ENCODE peak calls at places on chromosomes 12 and 14, in four cellular contexts. One of them, this sample, is unnamed.

GRCh38 chr14:53411110-53411509 is 258.0 kb upstream of the DDHD1 start:
- DNase-seq in HepG2: no peak
- DNase-seq in HCT116: no peak
- DNase-seq in K562: no peak
- DNase-seq in this sample: no peak

GRCh38 chr12:49294086-49294803 is 702 bp upstream of the PRPH start:
- DNase-seq in K562: no peak
- DNase-seq in HepG2: no peak
- DNase-seq in HCT116: no peak
- DNase-seq in this sample: no peak

GRCh38 chr12:22543246-22544037 is 900 bp downstream of the C2CD5 start:
- DNase-seq in HepG2: peak; percentile 27
- DNase-seq in HCT116: no peak
- DNase-seq in K562: peak; percentile 51
- DNase-seq in this sample: no peak

GRCh38 chr14:68910540-68910939 is 68.6 kb downstream of the ACTN1 start:
- DNase-seq in HepG2: no peak
- DNase-seq in K562: no peak
- DNase-seq in HCT116: no peak
- DNase-seq in this sample: no peak

GRCh38 chr14:64081174-64081746 is 212.9 kb downstream of the ESR2 start:
- DNase-seq in HepG2: no peak
- DNase-seq in HCT116: no peak
- DNase-seq in K562: no peak
- DNase-seq in this sample: no peak

GRCh38 chr14:21036746-21037145 is 2.1 kb upstream of the RNASE13 start:
- DNase-seq in HepG2: no peak
- DNase-seq in K562: no peak
- DNase-seq in HCT116: no peak
- DNase-seq in this sample: no peak

GRCh38 chr14:74407021-74407800 is 18.8 kb downstream of the SYNDIG1L start:
- DNase-seq in HepG2: no peak
- DNase-seq in HCT116: no peak
- DNase-seq in K562: no peak
- DNase-seq in this sample: no peak

GRCh38 chr12:46998811-46999368 is 80.5 kb upstream of the PCED1B start:
- DNase-seq in HCT116: no peak
- DNase-seq in K562: no peak
- DNase-seq in HepG2: no peak
- DNase-seq in this sample: no peak

GRCh38 chr12:116806845-116807440 is 68.8 kb downstream of the RNFT2 start:
- DNase-seq in HepG2: no peak
- DNase-seq in K562: no peak
- DNase-seq in HCT116: no peak
- DNase-seq in this sample: no peak

DNA sequence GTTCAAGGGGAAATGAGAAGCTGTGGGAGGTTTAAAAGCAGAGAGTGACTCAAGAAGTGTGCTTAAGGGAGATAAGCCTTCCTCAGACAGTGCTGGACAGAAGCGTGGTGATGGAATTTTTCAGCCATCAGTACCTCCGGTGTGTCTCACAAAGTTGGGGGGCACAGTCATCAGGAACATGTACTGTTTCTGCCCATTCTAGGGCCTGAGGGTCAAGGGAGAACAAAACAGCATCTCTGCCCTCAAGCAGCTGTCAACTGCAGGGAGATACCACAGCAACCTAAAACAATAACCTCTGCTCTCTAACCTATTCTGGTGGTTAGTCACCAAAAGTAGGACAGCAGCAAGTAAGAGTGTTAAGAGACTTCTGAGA is 2.0 kb upstream of the STON2 start:
- DNase-seq in HepG2: no peak
- DNase-seq in HCT116: no peak
- DNase-seq in K562: peak; percentile 46
- DNase-seq in this sample: no peak
- TF ChIP-seq TCF7L2 in HepG2: no peak
- TF ChIP-seq TCF7L2 in HCT116: no peak
- TF ChIP-seq TCF7L2 in K562: no peak
- TF ChIP-seq TCF7L2 in this sample: no peak

DNA sequence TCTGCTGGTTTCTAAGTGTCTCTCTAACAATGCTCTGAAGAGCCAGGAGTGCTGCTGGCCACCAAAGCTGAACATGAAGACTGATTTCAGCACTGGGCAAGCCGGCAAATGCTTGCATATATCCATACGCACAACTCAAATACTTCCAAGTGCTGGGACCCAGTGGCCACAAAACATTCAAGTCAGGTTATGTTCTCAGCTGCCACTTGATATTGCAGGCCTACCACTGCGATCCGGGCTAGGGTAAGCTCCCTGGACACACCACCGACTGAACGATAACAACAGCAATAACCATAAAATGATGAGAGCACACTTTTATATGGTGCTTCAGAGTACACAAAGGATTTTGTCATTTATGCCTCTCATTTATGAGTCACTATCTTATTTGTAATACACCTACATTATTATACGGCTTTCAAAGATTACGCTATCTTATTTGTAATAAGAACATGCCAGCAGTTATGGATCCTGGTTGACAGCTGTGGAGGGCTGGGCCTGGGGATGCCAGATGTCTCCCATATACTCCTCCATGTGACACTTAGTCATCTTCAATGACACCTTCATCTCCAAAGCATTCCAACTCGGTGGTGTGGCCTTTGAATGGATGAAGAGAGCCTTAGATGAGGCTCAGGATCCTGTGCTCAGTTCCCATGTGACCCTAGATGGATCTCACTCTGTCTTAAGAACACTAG is 35.5 kb downstream of the CRACR2A start:
- DNase-seq in HepG2: no peak
- DNase-seq in K562: no peak
- DNase-seq in HCT116: no peak
- DNase-seq in this sample: no peak
- H3K27ac ChIP-seq in HepG2: no peak overlapping the region
- H3K27ac ChIP-seq in K562: no peak overlapping the region
- H3K27ac ChIP-seq in HCT116: no peak overlapping the region
- H3K27ac ChIP-seq in this sample: no peak overlapping the region

DNA sequence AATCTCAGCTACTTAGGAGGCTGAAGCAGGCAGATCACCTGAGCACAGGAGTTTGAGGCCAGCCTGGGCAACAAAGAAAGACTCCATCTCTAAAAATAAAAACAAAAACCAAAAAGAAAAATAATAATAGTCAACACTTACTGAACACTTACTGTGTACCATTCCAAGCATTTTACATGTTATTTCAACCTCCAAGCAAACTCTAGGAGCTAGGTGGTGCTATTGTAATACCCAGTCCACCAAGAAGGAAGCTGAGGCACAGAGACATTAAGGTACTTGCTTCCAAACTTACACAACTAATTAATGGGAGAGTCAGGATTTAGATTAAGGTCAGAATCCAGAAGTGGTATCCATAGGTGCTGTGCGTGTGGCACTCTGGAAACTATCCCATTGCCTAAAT is 13.7 kb upstream of the OR6J1 start:
- DNase-seq in HCT116: no peak
- DNase-seq in K562: no peak
- DNase-seq in HepG2: peak; percentile 59
- DNase-seq in this sample: no peak
- TF ChIP-seq CTCF in HCT116: peak; percentile 82
- TF ChIP-seq CTCF in K562: peak; percentile 80
- TF ChIP-seq CTCF in HepG2: peak; percentile 79
- TF ChIP-seq CTCF in this sample: peak; percentile 48

GRCh38 chr14:91392623-91393303 is 24.9 kb downstream of the CCDC88C start:
- DNase-seq in K562: no peak
- DNase-seq in HepG2: no peak
- DNase-seq in HCT116: no peak
- DNase-seq in this sample: no peak
- TF ChIP-seq TCF7L2 in K562: no peak
- TF ChIP-seq TCF7L2 in HepG2: no peak
- TF ChIP-seq TCF7L2 in HCT116: no peak
- TF ChIP-seq TCF7L2 in this sample: no peak

GRCh38 chr14:105941226-105942166 is 415.1 kb downstream of the TMEM121 start:
- DNase-seq in HepG2: no peak
- DNase-seq in K562: no peak
- DNase-seq in HCT116: no peak
- DNase-seq in this sample: no peak

GRCh38 chr14:105944632-105945610 is 418.5 kb downstream of the TMEM121 start:
- DNase-seq in HCT116: peak; percentile 34
- DNase-seq in HepG2: peak; percentile 67
- DNase-seq in K562: peak; percentile 66
- DNase-seq in this sample: peak; percentile 8

GRCh38 chr14:105940534-105941225 is 414.3 kb downstream of the TMEM121 start:
- DNase-seq in K562: no peak
- DNase-seq in HepG2: no peak
- DNase-seq in HCT116: no peak
- DNase-seq in this sample: no peak

GRCh38 chr14:105945891-105946290 is 419.5 kb downstream of the TMEM121 start:
- DNase-seq in HepG2: no peak
- DNase-seq in K562: no peak
- DNase-seq in HCT116: no peak
- DNase-seq in this sample: no peak

GRCh38 chr14:105943973-105944602 is 417.7 kb downstream of the TMEM121 start:
- DNase-seq in HCT116: no peak
- DNase-seq in K562: no peak
- DNase-seq in HepG2: peak; percentile 68
- DNase-seq in this sample: no peak
- H3K27ac ChIP-seq in HCT116: no peak overlapping the region
- H3K27ac ChIP-seq in K562: no peak overlapping the region
- H3K27ac ChIP-seq in HepG2: peak overlapping the region; percentile 58
- H3K27ac ChIP-seq in this sample: no peak overlapping the region

GRCh38 chr12:66776974-66777373 is 98.1 kb upstream of the GRIP1 start:
- DNase-seq in HepG2: no peak
- DNase-seq in K562: no peak
- DNase-seq in HCT116: no peak
- DNase-seq in this sample: no peak
- TF ChIP-seq CTCF in HepG2: no peak
- TF ChIP-seq CTCF in K562: no peak
- TF ChIP-seq CTCF in HCT116: no peak
- TF ChIP-seq CTCF in this sample: no peak